ENCODE peak calls at places on chromosomes 1 and 21, in eight cellular contexts. One of them, this sample, is unnamed.

GRCh38 chr1:47551971-47552528 is 114.2 kb downstream of the FOXD2 start:
- DNase-seq in left ventricle myocardium inferior: no peak
- DNase-seq in body of pancreas: no peak
- DNase-seq in hepatocyte: no peak
- DNase-seq in lung: no peak
- DNase-seq in Peyer's patch: no peak
- DNase-seq in tibial artery: no peak
- DNase-seq in adrenal gland: no peak
- DNase-seq in this sample: no peak

GRCh38 chr1:227948493-227949260 is 945 bp upstream of the WNT9A start:
- DNase-seq in left ventricle myocardium inferior: no peak
- DNase-seq in body of pancreas: peak; percentile 11
- DNase-seq in hepatocyte: no peak
- DNase-seq in lung: no peak
- DNase-seq in Peyer's patch: peak; percentile 41
- DNase-seq in tibial artery: peak; percentile 54
- DNase-seq in adrenal gland: peak; percentile 22
- DNase-seq in this sample: no peak

GRCh38 chr21:26840912-26841311 is 4.3 kb downstream of the ADAMTS1 start:
- DNase-seq in left ventricle myocardium inferior: peak; percentile 57
- DNase-seq in body of pancreas: peak; percentile 45
- DNase-seq in hepatocyte: peak; percentile 65
- DNase-seq in lung: no peak
- DNase-seq in Peyer's patch: no peak
- DNase-seq in tibial artery: peak; percentile 89
- DNase-seq in adrenal gland: peak; percentile 47
- DNase-seq in this sample: no peak

GRCh38 chr1:72284398-72285073 is 2.2 kb upstream of the NEGR1 start:
- DNase-seq in left ventricle myocardium inferior: peak; percentile 31
- DNase-seq in body of pancreas: peak; percentile 16
- DNase-seq in hepatocyte: peak; percentile 56
- DNase-seq in lung: no peak
- DNase-seq in Peyer's patch: peak; percentile 48
- DNase-seq in tibial artery: peak; percentile 66
- DNase-seq in adrenal gland: peak; percentile 37
- DNase-seq in this sample: no peak

GRCh38 chr1:169529068-169529642 is 43.4 kb upstream of the SLC19A2 start:
- DNase-seq in left ventricle myocardium inferior: no peak
- DNase-seq in body of pancreas: peak; percentile 71
- DNase-seq in hepatocyte: peak; percentile 77
- DNase-seq in lung: peak; percentile 86
- DNase-seq in Peyer's patch: peak; percentile 83
- DNase-seq in tibial artery: no peak
- DNase-seq in adrenal gland: no peak
- DNase-seq in this sample: no peak

GRCh38 chr1:188937965-188938551 is 1539.6 kb downstream of the BRINP3 start:
- DNase-seq in left ventricle myocardium inferior: no peak
- DNase-seq in body of pancreas: no peak
- DNase-seq in hepatocyte: no peak
- DNase-seq in lung: no peak
- DNase-seq in Peyer's patch: no peak
- DNase-seq in tibial artery: no peak
- DNase-seq in adrenal gland: no peak
- DNase-seq in this sample: no peak

GRCh38 chr1:98839840-98840239 is 164.8 kb downstream of the PLPPR5 start:
- DNase-seq in left ventricle myocardium inferior: no peak
- DNase-seq in body of pancreas: no peak
- DNase-seq in hepatocyte: no peak
- DNase-seq in lung: no peak
- DNase-seq in Peyer's patch: no peak
- DNase-seq in tibial artery: no peak
- DNase-seq in adrenal gland: no peak
- DNase-seq in this sample: no peak

GRCh38 chr1:163155606-163156005 is 47.1 kb downstream of the RGS5 start:
- DNase-seq in left ventricle myocardium inferior: no peak
- DNase-seq in body of pancreas: no peak
- DNase-seq in hepatocyte: no peak
- DNase-seq in lung: no peak
- DNase-seq in Peyer's patch: no peak
- DNase-seq in tibial artery: no peak
- DNase-seq in adrenal gland: no peak
- DNase-seq in this sample: no peak

GRCh38 chr1:23732363-23733224 is 10.7 kb upstream of the ELOA start:
- DNase-seq in left ventricle myocardium inferior: no peak
- DNase-seq in body of pancreas: no peak
- DNase-seq in hepatocyte: no peak
- DNase-seq in lung: no peak
- DNase-seq in Peyer's patch: no peak
- DNase-seq in tibial artery: no peak
- DNase-seq in adrenal gland: no peak
- DNase-seq in this sample: no peak

GRCh38 chr1:5526822-5527551 is 465.2 kb downstream of the NPHP4 start:
- DNase-seq in left ventricle myocardium inferior: no peak
- DNase-seq in body of pancreas: no peak
- DNase-seq in hepatocyte: no peak
- DNase-seq in lung: no peak
- DNase-seq in Peyer's patch: no peak
- DNase-seq in tibial artery: no peak
- DNase-seq in adrenal gland: no peak
- DNase-seq in this sample: no peak
- H3K4me1 ChIP-seq in left ventricle myocardium inferior: no peaks in the 10 kb centered on the region
- H3K4me1 ChIP-seq in body of pancreas: no peaks in the 10 kb centered on the region
- H3K4me1 ChIP-seq in hepatocyte: no peaks in the 10 kb centered on the region
- H3K4me1 ChIP-seq in lung: no peaks in the 10 kb centered on the region
- H3K4me1 ChIP-seq in Peyer's patch: no peaks in the 10 kb centered on the region
- H3K4me1 ChIP-seq in tibial artery: no peaks in the 10 kb centered on the region
- H3K4me1 ChIP-seq in adrenal gland: no peaks in the 10 kb centered on the region
- H3K4me1 ChIP-seq in this sample: no peaks in the 10 kb centered on the region

GRCh38 chr1:36553591-36554417 is 71.1 kb upstream of the CSF3R start:
- DNase-seq in left ventricle myocardium inferior: peak; percentile 46
- DNase-seq in body of pancreas: peak; percentile 60
- DNase-seq in hepatocyte: peak; percentile 83
- DNase-seq in lung: peak; percentile 61
- DNase-seq in Peyer's patch: peak; percentile 69
- DNase-seq in tibial artery: peak; percentile 63
- DNase-seq in adrenal gland: peak; percentile 66
- DNase-seq in this sample: peak; percentile 55
- H3K27me3 ChIP-seq in left ventricle myocardium inferior: peaks cover 98% of the 10 kb centered on the region
- H3K27me3 ChIP-seq in body of pancreas: no peaks in the 10 kb centered on the region
- H3K27me3 ChIP-seq in hepatocyte: peaks cover 53% of the 10 kb centered on the region
- H3K27me3 ChIP-seq in lung: no peaks in the 10 kb centered on the region
- H3K27me3 ChIP-seq in Peyer's patch: no peaks in the 10 kb centered on the region
- H3K27me3 ChIP-seq in tibial artery: peaks cover 55% of the 10 kb centered on the region
- H3K27me3 ChIP-seq in adrenal gland: peaks cover 18% of the 10 kb centered on the region
- H3K27me3 ChIP-seq in this sample: peaks cover 14% of the 10 kb centered on the region

DNA sequence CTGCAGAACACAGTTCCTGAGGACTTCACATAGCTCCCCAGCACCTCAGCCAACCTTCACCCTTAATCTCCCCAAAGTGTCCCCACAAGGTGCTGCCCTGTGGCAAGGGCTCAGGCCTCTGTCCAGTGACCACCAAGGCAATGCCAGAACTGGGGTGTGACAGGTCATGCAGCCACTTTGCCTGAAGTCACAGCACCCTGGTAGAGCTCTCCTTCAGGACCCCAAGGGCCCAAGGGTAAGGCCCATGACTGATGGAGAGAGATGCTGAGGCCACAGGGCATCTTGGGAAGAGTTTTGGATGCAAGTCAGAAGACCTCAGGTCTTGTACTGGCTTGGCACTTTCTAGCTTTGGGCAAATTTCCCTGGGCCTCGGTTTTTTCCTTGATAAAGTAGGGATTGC is 783 bp upstream of the FCMR start:
- DNase-seq in left ventricle myocardium inferior: no peak
- DNase-seq in body of pancreas: no peak
- DNase-seq in hepatocyte: no peak
- DNase-seq in lung: no peak
- DNase-seq in Peyer's patch: no peak
- DNase-seq in tibial artery: no peak
- DNase-seq in adrenal gland: no peak
- DNase-seq in this sample: no peak
- H3K4me1 ChIP-seq in left ventricle myocardium inferior: peaks cover 5% of the 10 kb centered on the region
- H3K4me1 ChIP-seq in body of pancreas: no peaks in the 10 kb centered on the region
- H3K4me1 ChIP-seq in hepatocyte: no peaks in the 10 kb centered on the region
- H3K4me1 ChIP-seq in lung: peaks cover 15% of the 10 kb centered on the region
- H3K4me1 ChIP-seq in Peyer's patch: peaks cover 38% of the 10 kb centered on the region
- H3K4me1 ChIP-seq in tibial artery: no peaks in the 10 kb centered on the region
- H3K4me1 ChIP-seq in adrenal gland: no peaks in the 10 kb centered on the region
- H3K4me1 ChIP-seq in this sample: peaks cover 67% of the 10 kb centered on the region

DNA sequence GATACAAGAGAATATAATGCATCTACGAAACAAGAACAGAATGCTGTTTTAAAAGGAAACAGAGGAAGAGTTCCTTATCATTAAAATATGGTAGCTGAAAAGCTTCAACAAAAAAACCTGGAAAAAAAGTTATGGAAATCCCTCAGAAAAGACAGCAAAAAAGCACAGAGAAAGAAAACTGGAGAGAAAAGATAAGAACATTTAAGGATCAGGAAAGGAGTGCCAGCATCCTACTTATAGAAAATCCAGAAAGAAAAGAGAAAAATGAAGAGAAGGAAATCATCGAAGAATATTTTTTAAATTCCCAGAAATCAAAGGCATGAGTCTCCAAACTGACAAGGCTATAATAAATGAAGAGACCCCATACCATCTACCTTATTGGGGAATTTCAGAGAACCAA is 29.8 kb downstream of the SUSD4 start:
- DNase-seq in left ventricle myocardium inferior: no peak
- DNase-seq in body of pancreas: no peak
- DNase-seq in hepatocyte: no peak
- DNase-seq in lung: no peak
- DNase-seq in Peyer's patch: no peak
- DNase-seq in tibial artery: no peak
- DNase-seq in adrenal gland: no peak
- DNase-seq in this sample: no peak
- H3K27me3 ChIP-seq in left ventricle myocardium inferior: no peaks in the 10 kb centered on the region
- H3K27me3 ChIP-seq in body of pancreas: no peaks in the 10 kb centered on the region
- H3K27me3 ChIP-seq in hepatocyte: peaks cover 4% of the 10 kb centered on the region
- H3K27me3 ChIP-seq in lung: no peaks in the 10 kb centered on the region
- H3K27me3 ChIP-seq in Peyer's patch: no peaks in the 10 kb centered on the region
- H3K27me3 ChIP-seq in tibial artery: no peaks in the 10 kb centered on the region
- H3K27me3 ChIP-seq in adrenal gland: no peaks in the 10 kb centered on the region
- H3K27me3 ChIP-seq in this sample: no peaks in the 10 kb centered on the region

DNA sequence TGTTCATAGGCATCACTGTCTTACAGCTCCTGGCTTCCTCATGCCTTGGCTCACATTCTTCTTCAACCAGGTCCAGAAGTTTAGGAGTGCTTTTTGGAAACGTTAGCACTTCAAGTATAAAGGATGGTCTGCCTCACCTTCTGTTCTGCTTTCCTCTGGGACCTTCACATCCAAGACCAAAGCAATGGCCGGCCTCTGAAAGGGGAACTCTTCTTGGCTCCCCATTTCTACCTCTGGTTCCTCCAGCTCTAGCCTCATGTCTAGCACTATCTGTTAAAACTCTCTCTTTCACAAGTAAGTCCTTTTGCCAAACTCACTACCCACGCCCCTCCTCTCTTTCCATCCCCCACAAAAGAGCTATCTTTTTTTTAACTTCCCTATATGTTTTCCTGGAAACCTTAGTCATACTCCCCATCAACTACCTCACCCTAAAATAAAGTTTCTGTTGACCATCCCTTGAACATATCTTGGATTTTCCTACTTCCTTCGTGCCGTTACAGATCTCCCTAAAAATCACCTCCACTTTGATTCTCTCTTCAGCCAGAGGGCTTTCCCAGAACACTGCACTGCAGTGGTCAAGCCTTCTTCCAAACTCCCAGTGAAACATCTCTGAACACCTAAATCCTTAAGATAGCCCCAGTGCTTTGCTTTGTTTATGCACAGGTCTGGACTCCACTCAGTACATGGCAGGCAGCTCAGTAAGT is 7.9 kb downstream of the SORT1 start:
- DNase-seq in left ventricle myocardium inferior: no peak
- DNase-seq in body of pancreas: no peak
- DNase-seq in hepatocyte: no peak
- DNase-seq in lung: no peak
- DNase-seq in Peyer's patch: no peak
- DNase-seq in tibial artery: no peak
- DNase-seq in adrenal gland: no peak
- DNase-seq in this sample: no peak
- H3K4me1 ChIP-seq in left ventricle myocardium inferior: peaks cover 96% of the 10 kb centered on the region
- H3K4me1 ChIP-seq in body of pancreas: peaks cover 59% of the 10 kb centered on the region
- H3K4me1 ChIP-seq in hepatocyte: peaks cover 25% of the 10 kb centered on the region
- H3K4me1 ChIP-seq in lung: peaks cover 5% of the 10 kb centered on the region
- H3K4me1 ChIP-seq in Peyer's patch: peaks cover 42% of the 10 kb centered on the region
- H3K4me1 ChIP-seq in tibial artery: peaks cover 3% of the 10 kb centered on the region
- H3K4me1 ChIP-seq in adrenal gland: peaks cover 71% of the 10 kb centered on the region
- H3K4me1 ChIP-seq in this sample: no peaks in the 10 kb centered on the region

GRCh38 chr1:63320024-63320799 is 2.2 kb upstream of the FOXD3 start:
- DNase-seq in left ventricle myocardium inferior: no peak
- DNase-seq in body of pancreas: no peak
- DNase-seq in hepatocyte: peak; percentile 6
- DNase-seq in lung: no peak
- DNase-seq in Peyer's patch: no peak
- DNase-seq in tibial artery: no peak
- DNase-seq in adrenal gland: no peak
- DNase-seq in this sample: peak; percentile 28

GRCh38 chr1:63317814-63318156 is 4.6 kb upstream of the FOXD3 start:
- DNase-seq in left ventricle myocardium inferior: no peak
- DNase-seq in body of pancreas: no peak
- DNase-seq in hepatocyte: no peak
- DNase-seq in lung: no peak
- DNase-seq in Peyer's patch: no peak
- DNase-seq in tibial artery: no peak
- DNase-seq in adrenal gland: no peak
- DNase-seq in this sample: no peak

GRCh38 chr1:63321061-63321787 is 1.1 kb upstream of the FOXD3 start:
- DNase-seq in left ventricle myocardium inferior: no peak
- DNase-seq in body of pancreas: no peak
- DNase-seq in hepatocyte: no peak
- DNase-seq in lung: no peak
- DNase-seq in Peyer's patch: no peak
- DNase-seq in tibial artery: no peak
- DNase-seq in adrenal gland: no peak
- DNase-seq in this sample: no peak

GRCh38 chr1:63318255-63319068 is 3.9 kb upstream of the FOXD3 start:
- DNase-seq in left ventricle myocardium inferior: no peak
- DNase-seq in body of pancreas: no peak
- DNase-seq in hepatocyte: no peak
- DNase-seq in lung: no peak
- DNase-seq in Peyer's patch: no peak
- DNase-seq in tibial artery: no peak
- DNase-seq in adrenal gland: no peak
- DNase-seq in this sample: no peak

GRCh38 chr1:63319069-63320023 is 3.0 kb upstream of the FOXD3 start:
- DNase-seq in left ventricle myocardium inferior: no peak
- DNase-seq in body of pancreas: no peak
- DNase-seq in hepatocyte: no peak
- DNase-seq in lung: no peak
- DNase-seq in Peyer's patch: no peak
- DNase-seq in tibial artery: no peak
- DNase-seq in adrenal gland: no peak
- DNase-seq in this sample: no peak
- H3K27me3 ChIP-seq in left ventricle myocardium inferior: peaks cover 100% of the 10 kb centered on the region
- H3K27me3 ChIP-seq in body of pancreas: peaks cover 14% of the 10 kb centered on the region
- H3K27me3 ChIP-seq in hepatocyte: peaks cover 98% of the 10 kb centered on the region
- H3K27me3 ChIP-seq in lung: no peaks in the 10 kb centered on the region
- H3K27me3 ChIP-seq in Peyer's patch: peaks cover 78% of the 10 kb centered on the region
- H3K27me3 ChIP-seq in tibial artery: peaks cover 98% of the 10 kb centered on the region
- H3K27me3 ChIP-seq in adrenal gland: peaks cover 93% of the 10 kb centered on the region
- H3K27me3 ChIP-seq in this sample: peaks cover 65% of the 10 kb centered on the region

This sample was measured in CD4-positive, alpha-beta memory T cell.